ENCODE peak calls at places on chromosomes 5 and 9, in four cellular contexts. P is GF-D8; U is stimulated activated CD4-positive, alpha-beta T cell treated with anti-CD3 and anti-CD28 coated beads, Interleukin-4, amount 100 ng/mL, for 1 hour; B is AG04450. D is an unnamed sample.

GRCh38 chr9:119907056-119907455 is 537.8 kb upstream of the BRINP1 start:
- DNase-seq in P (no peak), U (no peak), B (no peak), D (no peak)

GRCh38 chr5:106089073-106089472 is 1581.7 kb downstream of the EFNA5 start:
- DNase-seq in P (no peak), U (no peak), B (no peak), D (no peak)

GRCh38 chr5:15938186-15938585 is 241.4 kb downstream of the MARCHF11 start:
- DNase-seq in P (no peak), U (no peak), B (no peak), D (no peak)

GRCh38 chr5:91219803-91220371 is 163.2 kb downstream of the ARRDC3 start:
- DNase-seq in P (no peak), U (peak; percentile 33), B (no peak), D (no peak)

GRCh38 chr5:91357012-91357634 is 26.0 kb downstream of the ARRDC3 start:
- DNase-seq in P (no peak), U (no peak), B (no peak), D (no peak)

GRCh38 chr9:83281306-83282255 is 218.6 kb upstream of the RASEF start:
- DNase-seq in P (peak; percentile 89), U (no peak), B (no peak), D (peak; percentile 92)

GRCh38 chr9:88828018-88828417 is 163.2 kb upstream of the S1PR3 start:
- DNase-seq in P (no peak), U (no peak), B (no peak), D (no peak)

GRCh38 chr5:143922718-143923117 is 110.8 kb downstream of the HMHB1 start:
- DNase-seq in P (no peak), U (no peak), B (no peak), D (no peak)

GRCh38 chr5:107958861-107959260 is 288.1 kb upstream of the EFNA5 start:
- DNase-seq in P (no peak), U (no peak), B (no peak), D (no peak)

GRCh38 chr5:181261320-181262085 is 560 bp upstream of the TRIM52 start:
- DNase-seq in P (no peak), U (peak; percentile 77), B (no peak), D (no peak)

GRCh38 chr9:114616684-114617520 is 5.8 kb downstream of the TMEM268 start:
- DNase-seq in P (peak; percentile 72), U (no peak), B (no peak), D (peak; percentile 54)

GRCh38 chr5:134387443-134387842 is 16.1 kb downstream of the UBE2B start:
- DNase-seq in P (no peak), U (no peak), B (no peak), D (no peak)

GRCh38 chr9:75452512-75452911 is 364.2 kb downstream of the OSTF1 start:
- DNase-seq in P (no peak), U (no peak), B (no peak), D (no peak)

GRCh38 chr5:6713274-6714181 is at the start of gene TENT4A:
- DNase-seq in P (no peak), U (peak; percentile 30), B (no peak), D (no peak)

GRCh38 chr5:106288977-106289376 is 1381.8 kb downstream of the EFNA5 start:
- DNase-seq in P (no peak), U (no peak), B (no peak), D (no peak)

GRCh38 chr9:124010665-124011321 is 775 bp upstream of the LHX2 start:
- DNase-seq in P (no peak), U (no peak), B (no peak), D (no peak)